ENCODE peak calls at places on chromosomes 16 and 17, in eight cellular contexts. One of them, this sample, is unnamed.

GRCh38 chr17:45172232-45172540 is 10.5 kb downstream of the HEXIM2 start:
- DNase-seq in endothelial cell of umbilical vein: no peak
- DNase-seq in upper lobe of right lung: no peak
- DNase-seq in hepatocyte: no peak
- DNase-seq in left ventricle myocardium inferior: no peak
- DNase-seq in dorsolateral prefrontal cortex: no peak
- DNase-seq in heart left ventricle: no peak
- DNase-seq in astrocyte: no peak
- DNase-seq in this sample: no peak

GRCh38 chr16:50917941-50918340 is 176.1 kb downstream of the CYLD start:
- DNase-seq in endothelial cell of umbilical vein: no peak
- DNase-seq in upper lobe of right lung: no peak
- DNase-seq in hepatocyte: no peak
- DNase-seq in left ventricle myocardium inferior: no peak
- DNase-seq in dorsolateral prefrontal cortex: no peak
- DNase-seq in heart left ventricle: no peak
- DNase-seq in astrocyte: no peak
- DNase-seq in this sample: no peak

GRCh38 chr16:1788708-1789100 is 4.8 kb downstream of the IGFALS start:
- DNase-seq in endothelial cell of umbilical vein: no peak
- DNase-seq in upper lobe of right lung: peak; percentile 57
- DNase-seq in hepatocyte: peak; percentile 4
- DNase-seq in left ventricle myocardium inferior: no peak
- DNase-seq in dorsolateral prefrontal cortex: no peak
- DNase-seq in heart left ventricle: no peak
- DNase-seq in astrocyte: no peak
- DNase-seq in this sample: no peak

GRCh38 chr16:2467301-2468141 is 3.6 kb upstream of the NTN3 start:
- DNase-seq in endothelial cell of umbilical vein: peak; percentile 42
- DNase-seq in upper lobe of right lung: peak; percentile 83
- DNase-seq in hepatocyte: peak; percentile 84
- DNase-seq in left ventricle myocardium inferior: peak; percentile 80
- DNase-seq in dorsolateral prefrontal cortex: peak; percentile 72
- DNase-seq in heart left ventricle: peak; percentile 87
- DNase-seq in astrocyte: peak; percentile 57
- DNase-seq in this sample: peak; percentile 29

GRCh38 chr17:61455754-61456681 is 3.8 kb downstream of the TBX4 start:
- DNase-seq in endothelial cell of umbilical vein: no peak
- DNase-seq in upper lobe of right lung: peak; percentile 60
- DNase-seq in hepatocyte: no peak
- DNase-seq in left ventricle myocardium inferior: no peak
- DNase-seq in dorsolateral prefrontal cortex: no peak
- DNase-seq in heart left ventricle: no peak
- DNase-seq in astrocyte: no peak
- DNase-seq in this sample: no peak

GRCh38 chr17:10610821-10611323 is 46.2 kb downstream of the MYH3 start:
- DNase-seq in endothelial cell of umbilical vein: no peak
- DNase-seq in upper lobe of right lung: no peak
- DNase-seq in hepatocyte: no peak
- DNase-seq in left ventricle myocardium inferior: no peak
- DNase-seq in dorsolateral prefrontal cortex: no peak
- DNase-seq in heart left ventricle: no peak
- DNase-seq in astrocyte: no peak
- DNase-seq in this sample: no peak

GRCh38 chr17:32909787-32910369 is 18.1 kb upstream of the TMEM98 start:
- DNase-seq in endothelial cell of umbilical vein: peak; percentile 88
- DNase-seq in upper lobe of right lung: no peak
- DNase-seq in hepatocyte: peak; percentile 90
- DNase-seq in left ventricle myocardium inferior: no peak
- DNase-seq in dorsolateral prefrontal cortex: peak; percentile 87
- DNase-seq in heart left ventricle: no peak
- DNase-seq in astrocyte: peak; percentile 70
- DNase-seq in this sample: peak; percentile 90

GRCh38 chr16:46673320-46674013 is 15.5 kb downstream of the VPS35 start:
- DNase-seq in endothelial cell of umbilical vein: peak; percentile 62
- DNase-seq in upper lobe of right lung: no peak
- DNase-seq in hepatocyte: peak; percentile 80
- DNase-seq in left ventricle myocardium inferior: no peak
- DNase-seq in dorsolateral prefrontal cortex: peak; percentile 36
- DNase-seq in heart left ventricle: no peak
- DNase-seq in astrocyte: peak; percentile 31
- DNase-seq in this sample: peak; percentile 57

GRCh38 chr16:24834459-24835335 is 11.1 kb upstream of the SLC5A11 start:
- DNase-seq in endothelial cell of umbilical vein: peak; percentile 52
- DNase-seq in upper lobe of right lung: no peak
- DNase-seq in hepatocyte: peak; percentile 73
- DNase-seq in left ventricle myocardium inferior: no peak
- DNase-seq in dorsolateral prefrontal cortex: peak; percentile 59
- DNase-seq in heart left ventricle: no peak
- DNase-seq in astrocyte: no peak
- DNase-seq in this sample: peak; percentile 34

DNA sequence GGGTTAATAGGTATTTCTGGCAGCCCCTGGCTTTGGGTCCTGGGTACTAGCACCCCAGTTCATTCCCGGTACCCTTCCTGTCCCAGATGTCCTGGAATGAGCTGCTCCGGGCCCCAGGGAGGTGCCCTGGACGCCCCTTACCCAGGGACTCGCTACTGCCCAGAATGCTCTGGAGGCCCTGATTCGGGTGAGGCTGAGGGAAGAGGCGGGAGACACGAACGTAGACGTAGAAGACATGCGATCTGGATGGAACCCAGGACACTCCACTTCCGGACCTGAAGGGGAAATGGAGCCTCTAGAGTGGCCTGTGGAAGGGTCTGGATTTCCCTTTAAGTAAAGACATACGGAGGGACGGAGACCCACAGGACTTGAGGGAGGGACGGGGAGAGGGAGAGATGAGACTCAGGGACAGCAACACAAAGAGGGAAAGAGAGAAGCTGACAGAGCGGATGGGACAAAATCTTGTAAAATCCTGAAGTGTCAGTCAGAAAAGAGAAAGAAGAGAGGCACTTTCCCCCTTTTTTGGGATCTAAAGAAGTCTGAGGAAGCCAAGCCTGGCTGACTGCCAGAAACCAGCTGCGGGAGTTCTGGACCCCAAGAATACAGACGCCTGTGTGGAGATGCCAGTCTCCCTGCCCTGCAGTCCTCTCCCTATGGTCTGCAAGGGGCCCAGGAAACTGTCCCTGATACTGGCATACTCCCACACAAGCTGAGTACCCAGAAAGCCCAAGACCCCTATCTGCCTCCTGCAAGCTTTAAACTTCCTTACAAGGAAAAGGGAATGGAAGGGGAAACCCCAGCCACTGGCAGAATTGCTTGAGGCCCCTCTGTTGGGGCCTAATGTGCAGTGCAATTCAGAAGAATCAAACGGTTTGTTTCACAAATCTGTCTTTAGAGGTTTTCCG is 1.0 kb upstream of the HOXB13 start:
- DNase-seq in endothelial cell of umbilical vein: no peak
- DNase-seq in upper lobe of right lung: no peak
- DNase-seq in hepatocyte: no peak
- DNase-seq in left ventricle myocardium inferior: no peak
- DNase-seq in dorsolateral prefrontal cortex: no peak
- DNase-seq in heart left ventricle: no peak
- DNase-seq in astrocyte: no peak
- DNase-seq in this sample: no peak
- H3K4me3 ChIP-seq in endothelial cell of umbilical vein: no peak overlapping the region
- H3K4me3 ChIP-seq in upper lobe of right lung: no peak overlapping the region
- H3K4me3 ChIP-seq in hepatocyte: no peak overlapping the region
- H3K4me3 ChIP-seq in left ventricle myocardium inferior: peak overlapping the region; percentile 46
- H3K4me3 ChIP-seq in dorsolateral prefrontal cortex: no peak overlapping the region
- H3K4me3 ChIP-seq in heart left ventricle: no peak overlapping the region
- H3K4me3 ChIP-seq in astrocyte: no peak overlapping the region
- H3K4me3 ChIP-seq in this sample: no peak overlapping the region

DNA sequence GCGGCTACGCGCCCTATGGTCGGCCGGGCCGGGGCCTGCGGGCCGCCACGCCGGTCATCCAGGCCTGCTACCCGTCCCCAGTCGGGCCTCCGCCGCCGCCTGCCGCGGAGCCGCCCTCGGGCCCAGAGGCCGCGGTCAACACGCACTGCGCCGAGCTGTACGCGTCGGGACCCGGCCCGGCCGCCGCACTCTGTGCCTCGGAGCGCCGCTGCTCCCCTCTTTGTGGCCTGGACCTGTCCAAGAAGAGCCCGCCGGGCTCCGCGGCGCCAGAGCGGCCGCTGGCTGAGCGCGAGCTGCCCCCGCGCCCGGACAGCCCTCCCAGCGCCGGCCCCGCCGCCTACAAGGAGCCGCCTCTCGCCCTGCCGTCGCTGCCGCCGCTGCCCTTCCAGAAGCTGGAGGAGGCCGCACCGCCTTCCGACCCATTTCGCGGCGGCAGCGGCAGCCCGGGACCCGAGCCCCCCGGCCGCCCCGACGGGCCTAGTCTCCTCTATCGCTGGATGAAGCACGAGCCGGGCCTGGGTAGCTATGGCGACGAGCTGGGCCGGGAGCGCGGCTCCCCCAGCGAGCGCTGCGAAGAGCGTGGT is 2.3 kb downstream of the HIC1 start:
- DNase-seq in endothelial cell of umbilical vein: no peak
- DNase-seq in upper lobe of right lung: no peak
- DNase-seq in hepatocyte: no peak
- DNase-seq in left ventricle myocardium inferior: no peak
- DNase-seq in dorsolateral prefrontal cortex: no peak
- DNase-seq in heart left ventricle: peak; percentile 68
- DNase-seq in astrocyte: no peak
- DNase-seq in this sample: no peak
- TF ChIP-seq CTCF in endothelial cell of umbilical vein: no peak
- TF ChIP-seq CTCF in upper lobe of right lung: no peak
- TF ChIP-seq CTCF in hepatocyte: no peak
- TF ChIP-seq CTCF in left ventricle myocardium inferior: no peak
- TF ChIP-seq CTCF in dorsolateral prefrontal cortex: no peak
- TF ChIP-seq CTCF in heart left ventricle: no peak
- TF ChIP-seq CTCF in astrocyte: no peak
- TF ChIP-seq CTCF in this sample: no peak

DNA sequence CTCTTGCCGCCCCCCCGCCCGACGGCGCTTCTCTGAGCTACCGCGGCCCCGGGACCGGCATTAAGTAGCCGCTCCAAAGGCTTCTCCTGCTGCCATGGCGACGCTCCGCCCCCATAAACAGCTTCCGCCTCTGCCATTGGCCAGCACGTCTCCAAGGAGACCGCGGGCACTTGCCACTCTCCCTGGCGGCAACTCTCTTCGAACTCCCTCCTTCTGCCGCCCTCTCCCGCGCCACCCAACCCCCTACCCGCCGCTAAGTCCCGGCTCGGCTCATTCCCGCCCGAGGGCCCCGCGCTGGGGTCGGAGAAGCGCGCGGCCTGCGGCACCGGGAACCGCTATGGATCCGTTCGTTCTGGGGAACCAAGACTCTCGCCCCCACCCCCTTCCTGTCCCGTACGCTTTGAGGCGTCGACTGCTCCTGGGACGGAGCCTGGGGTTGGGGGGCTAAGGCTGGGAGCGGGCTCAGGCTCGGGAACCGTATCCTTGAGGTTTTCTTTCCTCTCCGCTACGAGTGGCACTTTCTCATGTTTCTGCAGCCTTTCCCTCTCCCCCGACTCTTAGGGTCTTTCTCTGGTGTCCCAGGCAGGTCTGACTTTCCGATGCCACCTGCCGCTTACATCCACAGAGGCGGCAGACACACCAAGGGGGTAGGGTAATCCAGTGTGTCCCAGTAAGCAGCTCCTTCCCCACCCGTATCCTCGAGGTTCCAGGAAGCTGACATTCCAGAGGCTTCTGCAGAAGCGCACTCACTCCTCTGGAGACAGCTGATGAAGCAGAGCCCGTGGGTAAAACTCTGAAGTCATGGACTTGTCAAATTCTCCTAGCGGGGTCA is at the start of gene FOXJ1:
- DNase-seq in endothelial cell of umbilical vein: peak; percentile 95
- DNase-seq in upper lobe of right lung: peak; percentile 94
- DNase-seq in hepatocyte: peak; percentile 94
- DNase-seq in left ventricle myocardium inferior: peak; percentile 83
- DNase-seq in dorsolateral prefrontal cortex: peak; percentile 92
- DNase-seq in heart left ventricle: peak; percentile 93
- DNase-seq in astrocyte: peak; percentile 57
- DNase-seq in this sample: peak; percentile 66
- H3K27ac ChIP-seq in endothelial cell of umbilical vein: no peak within 1 kb of the TSS
- H3K27ac ChIP-seq in upper lobe of right lung: no peak within 1 kb of the TSS
- H3K27ac ChIP-seq in hepatocyte: no peak within 1 kb of the TSS
- H3K27ac ChIP-seq in left ventricle myocardium inferior: no peak within 1 kb of the TSS
- H3K27ac ChIP-seq in dorsolateral prefrontal cortex: no peak within 1 kb of the TSS
- H3K27ac ChIP-seq in heart left ventricle: no peak within 1 kb of the TSS
- H3K27ac ChIP-seq in astrocyte: no peak within 1 kb of the TSS
- H3K27ac ChIP-seq in this sample: no peak within 1 kb of the TSS

GRCh38 chr17:15397605-15398004 is 56.2 kb upstream of the TEKT3 start:
- DNase-seq in endothelial cell of umbilical vein: no peak
- DNase-seq in upper lobe of right lung: no peak
- DNase-seq in hepatocyte: no peak
- DNase-seq in left ventricle myocardium inferior: no peak
- DNase-seq in dorsolateral prefrontal cortex: no peak
- DNase-seq in heart left ventricle: no peak
- DNase-seq in astrocyte: no peak
- DNase-seq in this sample: no peak

GRCh38 chr17:15395091-15395490 is 53.7 kb upstream of the TEKT3 start:
- DNase-seq in endothelial cell of umbilical vein: no peak
- DNase-seq in upper lobe of right lung: no peak
- DNase-seq in hepatocyte: no peak
- DNase-seq in left ventricle myocardium inferior: no peak
- DNase-seq in dorsolateral prefrontal cortex: no peak
- DNase-seq in heart left ventricle: no peak
- DNase-seq in astrocyte: no peak
- DNase-seq in this sample: no peak

GRCh38 chr17:15398291-15398690 is 56.9 kb upstream of the TEKT3 start:
- DNase-seq in endothelial cell of umbilical vein: peak; percentile 51
- DNase-seq in upper lobe of right lung: no peak
- DNase-seq in hepatocyte: no peak
- DNase-seq in left ventricle myocardium inferior: no peak
- DNase-seq in dorsolateral prefrontal cortex: peak; percentile 12
- DNase-seq in heart left ventricle: no peak
- DNase-seq in astrocyte: peak; percentile 79
- DNase-seq in this sample: no peak

GRCh38 chr17:15399443-15399842 is 58.0 kb upstream of the TEKT3 start:
- DNase-seq in endothelial cell of umbilical vein: no peak
- DNase-seq in upper lobe of right lung: no peak
- DNase-seq in hepatocyte: no peak
- DNase-seq in left ventricle myocardium inferior: no peak
- DNase-seq in dorsolateral prefrontal cortex: no peak
- DNase-seq in heart left ventricle: no peak
- DNase-seq in astrocyte: no peak
- DNase-seq in this sample: no peak

GRCh38 chr17:15398736-15399331 is 57.4 kb upstream of the TEKT3 start:
- DNase-seq in endothelial cell of umbilical vein: peak; percentile 5
- DNase-seq in upper lobe of right lung: no peak
- DNase-seq in hepatocyte: peak; percentile 40
- DNase-seq in left ventricle myocardium inferior: no peak
- DNase-seq in dorsolateral prefrontal cortex: peak; percentile 35
- DNase-seq in heart left ventricle: no peak
- DNase-seq in astrocyte: peak; percentile 59
- DNase-seq in this sample: peak; percentile 61
- H3K4me3 ChIP-seq in endothelial cell of umbilical vein: no peak overlapping the region
- H3K4me3 ChIP-seq in upper lobe of right lung: no peak overlapping the region
- H3K4me3 ChIP-seq in hepatocyte: no peak overlapping the region
- H3K4me3 ChIP-seq in left ventricle myocardium inferior: no peak overlapping the region
- H3K4me3 ChIP-seq in dorsolateral prefrontal cortex: no peak overlapping the region
- H3K4me3 ChIP-seq in heart left ventricle: no peak overlapping the region
- H3K4me3 ChIP-seq in astrocyte: peak overlapping the region; percentile 14
- H3K4me3 ChIP-seq in this sample: no peak overlapping the region

GRCh38 chr16:49652441-49653175 is 203.3 kb downstream of the ZNF423 start:
- DNase-seq in endothelial cell of umbilical vein: no peak
- DNase-seq in upper lobe of right lung: no peak
- DNase-seq in hepatocyte: peak; percentile 53
- DNase-seq in left ventricle myocardium inferior: peak; percentile 67
- DNase-seq in dorsolateral prefrontal cortex: no peak
- DNase-seq in heart left ventricle: peak; percentile 81
- DNase-seq in astrocyte: peak; percentile 79
- DNase-seq in this sample: peak; percentile 74
- TF ChIP-seq CTCF in endothelial cell of umbilical vein: no peak
- TF ChIP-seq CTCF in upper lobe of right lung: no peak
- TF ChIP-seq CTCF in hepatocyte: no peak
- TF ChIP-seq CTCF in left ventricle myocardium inferior: no peak
- TF ChIP-seq CTCF in dorsolateral prefrontal cortex: no peak
- TF ChIP-seq CTCF in heart left ventricle: no peak
- TF ChIP-seq CTCF in astrocyte: no peak
- TF ChIP-seq CTCF in this sample: no peak

This sample was measured in brain microvascular endothelial cell.